ENCODE peak calls at places on chromosomes 12 and 14, in ten cellular contexts. C is right atrium auricular region, O is left ventricle myocardium inferior, A is choroid plexus epithelial cell, F is mammary epithelial cell, I is GM12865, R is A549, L is AG10803, Z is lower lobe of right lung, U is brain microvascular endothelial cell. T is an unnamed sample.

GRCh38 chr14:68794856-68795601 is 2.2 kb upstream of the ZFP36L1 start:
- DNase-seq in I (peak), O (no peak), Z (no peak), A (peak), U (peak), F (peak), C (peak), R (peak), L (peak), T (peak)

GRCh38 chr12:124518051-124518932 is 49.1 kb downstream of the NCOR2 start:
- DNase-seq in R (peak), Z (peak), I (no peak), C (peak), L (peak), A (peak), O (peak), U (peak), F (peak), T (no peak)

GRCh38 chr12:75825686-75826085 is 205.9 kb downstream of the PHLDA1 start:
- DNase-seq in C (no peak), R (no peak), O (no peak), A (peak), L (peak), Z (no peak), F (peak), U (peak), I (no peak), T (no peak)

GRCh38 chr14:57871487-57872080 is 5.7 kb upstream of the SLC35F4 start:
- DNase-seq in I (peak), O (no peak), U (peak), R (peak), F (peak), A (peak), C (no peak), Z (no peak), L (peak), T (peak)

GRCh38 chr14:103194256-103195045 is 71.2 kb downstream of the TNFAIP2 start:
- DNase-seq in C (no peak), Z (no peak), L (peak), I (no peak), F (peak), O (no peak), U (no peak), R (peak), A (peak), T (no peak)

GRCh38 chr12:57888407-57889157 is 42.1 kb upstream of the CTDSP2 start:
- DNase-seq in O (peak), F (peak), Z (no peak), I (peak), C (no peak), L (peak), A (peak), U (peak), R (no peak), T (peak)

GRCh38 chr14:32711103-32711680 is 227.5 kb upstream of the NPAS3 start:
- DNase-seq in C (no peak), F (no peak), I (peak), U (peak), R (peak), O (no peak), L (peak), Z (no peak), A (peak), T (peak)

GRCh38 chr12:115895247-115895646 is 382.2 kb downstream of the MED13L start:
- DNase-seq in L (no peak), U (no peak), A (peak), I (no peak), C (no peak), Z (no peak), O (no peak), R (peak), F (no peak), T (peak)

GRCh38 chr12:14846042-14846587 is 2.8 kb upstream of the ART4 start:
- DNase-seq in R (no peak), L (no peak), C (no peak), Z (no peak), I (no peak), U (no peak), F (no peak), O (no peak), A (no peak), T (no peak)

GRCh38 chr14:29846339-29847129 is 81.1 kb downstream of the PRKD1 start:
- DNase-seq in U (no peak), R (no peak), L (no peak), Z (no peak), O (no peak), A (peak), C (no peak), F (peak), I (no peak), T (no peak)

GRCh38 chr14:68507544-68508081 is 285.3 kb downstream of the ZFP36L1 start:
- DNase-seq in I (no peak), U (no peak), R (no peak), C (no peak), O (no peak), Z (no peak), A (no peak), L (no peak), F (no peak), T (no peak)

GRCh38 chr14:75675265-75675960 is 14.4 kb downstream of the TTLL5 start:
- DNase-seq in O (no peak), R (no peak), A (peak), C (no peak), I (no peak), F (peak), L (no peak), Z (no peak), U (no peak), T (no peak)

GRCh38 chr14:103136388-103137271 is 13.4 kb downstream of the TNFAIP2 start:
- DNase-seq in C (no peak), Z (peak), F (peak), U (peak), L (peak), A (peak), R (peak), O (no peak), I (no peak), T (no peak)

GRCh38 chr14:55450987-55451386 is 10.6 kb upstream of the TBPL2 start:
- DNase-seq in Z (no peak), R (no peak), L (no peak), A (no peak), F (no peak), C (no peak), I (peak), O (no peak), U (no peak), T (no peak)

GRCh38 chr12:62629971-62630739 is 163.5 kb downstream of the MON2 start:
- DNase-seq in I (no peak), O (no peak), C (no peak), F (no peak), Z (no peak), R (no peak), U (no peak), L (no peak), A (no peak), T (no peak)

GRCh38 chr12:76031081-76031413 is 529 bp downstream of the PHLDA1 start:
- DNase-seq in Z (no peak), F (no peak), C (no peak), O (no peak), U (no peak), A (peak), I (no peak), L (no peak), R (no peak), T (peak)

GRCh38 chr14:89166650-89167049 is 250.4 kb downstream of the FOXN3 start:
- DNase-seq in I (no peak), Z (no peak), A (no peak), O (no peak), L (no peak), U (no peak), R (no peak), F (no peak), C (no peak), T (no peak)

GRCh38 chr12:125097427-125097826 is 32.2 kb downstream of the AACS start:
- DNase-seq in A (no peak), R (no peak), F (no peak), C (no peak), L (no peak), Z (no peak), U (no peak), I (no peak), O (no peak), T (no peak)

GRCh38 chr12:103966736-103967135 is 1.1 kb downstream of the TDG start:
- DNase-seq in R (no peak), F (no peak), Z (no peak), A (peak), I (no peak), O (no peak), L (peak), U (no peak), C (no peak), T (no peak)
- H3K4me3 ChIP-seq in R (peak), F (peak), Z (peak), A (peak), I (peak), O (peak), L (peak), U (peak), C (peak), T (peak)

DNA sequence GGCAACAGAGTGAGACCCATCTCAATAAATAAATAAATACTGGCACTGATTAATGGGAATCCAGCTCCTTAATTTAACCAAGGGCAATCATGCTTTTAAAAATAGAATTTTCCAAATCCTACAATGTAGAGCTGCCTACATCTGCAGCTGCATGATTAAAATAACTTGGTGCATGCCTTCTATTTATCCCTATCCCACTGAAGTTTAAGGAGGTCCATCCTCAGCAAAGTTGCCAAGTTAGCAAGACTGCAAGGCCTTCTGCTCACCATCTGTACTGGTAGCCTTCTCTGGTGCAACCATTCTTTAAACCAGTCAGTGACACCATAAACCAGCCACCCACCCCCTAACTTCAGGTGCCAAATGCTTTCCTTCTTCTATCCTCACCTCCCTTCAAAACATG is 226.1 kb downstream of the ITPR2 start:
- DNase-seq in A (no peak), L (peak), U (no peak), R (no peak), Z (no peak), I (no peak), F (no peak), C (no peak), O (no peak), T (no peak)
- TF ChIP-seq CTCF in A (no peak), L (no peak), U (no peak), R (no peak), Z (no peak), I (no peak), F (no peak), C (no peak), O (no peak), T (no peak)

DNA sequence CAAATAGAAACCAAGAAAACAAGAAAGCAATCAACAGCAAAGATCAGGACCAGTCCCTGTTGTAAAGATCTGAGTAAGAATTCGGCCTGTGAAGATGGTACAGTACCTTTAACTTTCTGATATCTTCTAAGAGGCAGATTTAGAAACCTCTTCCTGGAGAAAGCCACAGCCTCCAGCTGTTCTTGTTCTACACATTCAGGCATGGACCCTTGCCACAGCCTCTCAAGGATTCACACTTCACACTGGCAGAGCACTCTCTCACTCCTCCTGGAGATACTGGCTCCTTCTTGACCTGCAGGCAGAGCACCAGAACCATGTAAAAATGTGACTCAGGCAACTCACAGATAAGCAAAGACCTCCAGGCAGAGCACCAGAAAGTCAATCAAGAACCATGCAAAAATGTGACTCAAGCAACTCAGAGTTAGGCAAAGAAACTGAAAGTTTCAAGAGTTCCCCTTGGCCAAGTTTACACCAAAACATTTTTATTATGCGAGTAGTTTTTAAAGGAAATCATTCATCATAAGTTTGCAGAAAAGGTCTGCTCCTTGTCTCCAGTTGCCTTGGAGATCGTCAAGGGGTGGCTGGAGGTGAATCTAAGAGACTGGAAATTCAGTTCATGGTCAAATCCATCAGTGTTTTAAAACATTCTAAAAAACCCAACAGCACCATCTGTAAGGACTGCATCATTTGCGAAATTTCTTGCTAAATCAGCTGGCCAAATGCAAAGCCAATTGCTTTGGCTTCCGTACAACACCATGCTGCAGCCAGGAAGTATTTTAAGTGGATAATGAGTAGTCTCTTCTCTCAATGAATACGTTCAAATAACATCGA is 119.3 kb upstream of the MDM1 start:
- DNase-seq in R (no peak), I (peak), C (peak), Z (no peak), A (peak), O (peak), L (peak), U (peak), F (peak), T (peak)
- H3K4me3 ChIP-seq in R (no peak), I (peak), C (no peak), Z (no peak), A (no peak), O (peak), L (peak), U (no peak), F (no peak), T (no peak)

GRCh38 chr12:29591140-29592020 is 93.9 kb upstream of the OVCH1 start:
- DNase-seq in L (peak), C (no peak), Z (no peak), U (peak), O (no peak), F (no peak), I (peak), A (peak), R (peak), T (no peak)
- TF ChIP-seq CTCF in L (peak), C (peak), Z (no peak), U (peak), O (peak), F (no peak), I (peak), A (peak), R (no peak), T (no peak)

DNA sequence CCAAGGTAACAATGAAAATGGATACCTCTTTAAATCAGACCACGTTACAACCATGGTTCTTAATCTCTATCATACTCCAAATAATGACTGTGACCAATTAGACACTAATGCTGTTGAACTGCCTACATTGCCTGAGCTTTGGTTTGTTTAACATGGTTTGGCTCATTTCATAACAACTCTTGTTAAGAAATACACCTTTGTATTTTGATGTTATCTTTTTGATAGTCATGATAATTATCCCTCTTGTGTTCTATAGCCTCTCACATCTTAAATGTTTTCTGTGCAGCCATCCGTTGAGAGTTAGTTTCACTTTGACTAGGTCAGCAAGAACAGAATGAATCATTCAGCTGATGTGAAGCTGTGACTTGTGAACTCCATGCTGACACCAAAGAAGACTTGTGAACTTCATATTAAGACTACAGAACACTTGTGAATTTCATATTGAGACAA is 75.5 kb upstream of the RERGL start:
- DNase-seq in O (no peak), Z (no peak), U (peak), C (no peak), L (peak), F (peak), A (peak), I (peak), R (no peak), T (no peak)
- H3K4me3 ChIP-seq in O (peak), Z (peak), U (peak), C (no peak), L (peak), F (peak), A (peak), I (no peak), R (no peak), T (no peak)

GRCh38 chr12:93763746-93764147 is 86.6 kb downstream of the CRADD start:
- DNase-seq in O (no peak), I (peak), A (no peak), L (no peak), U (no peak), C (no peak), Z (no peak), R (peak), F (no peak), T (no peak)
- TF ChIP-seq CTCF in O (no peak), I (no peak), A (peak), L (no peak), U (peak), C (no peak), Z (no peak), R (peak), F (peak), T (no peak)

GRCh38 chr14:72647782-72648181 is 246.1 kb downstream of the DPF3 start:
- DNase-seq in I (no peak), L (no peak), C (no peak), F (no peak), U (no peak), A (no peak), Z (no peak), O (no peak), R (no peak), T (no peak)

GRCh38 chr14:72651715-72652114 is 242.2 kb downstream of the DPF3 start:
- DNase-seq in U (no peak), C (no peak), R (no peak), I (no peak), L (no peak), O (no peak), Z (no peak), A (no peak), F (no peak), T (no peak)

GRCh38 chr14:72652179-72652578 is 241.7 kb downstream of the DPF3 start:
- DNase-seq in U (no peak), Z (no peak), O (no peak), A (no peak), I (no peak), F (no peak), L (no peak), C (no peak), R (no peak), T (no peak)

GRCh38 chr14:72651081-72651480 is 242.8 kb downstream of the DPF3 start:
- DNase-seq in O (no peak), Z (no peak), U (peak), R (no peak), F (no peak), L (peak), C (no peak), I (no peak), A (peak), T (no peak)

DNA sequence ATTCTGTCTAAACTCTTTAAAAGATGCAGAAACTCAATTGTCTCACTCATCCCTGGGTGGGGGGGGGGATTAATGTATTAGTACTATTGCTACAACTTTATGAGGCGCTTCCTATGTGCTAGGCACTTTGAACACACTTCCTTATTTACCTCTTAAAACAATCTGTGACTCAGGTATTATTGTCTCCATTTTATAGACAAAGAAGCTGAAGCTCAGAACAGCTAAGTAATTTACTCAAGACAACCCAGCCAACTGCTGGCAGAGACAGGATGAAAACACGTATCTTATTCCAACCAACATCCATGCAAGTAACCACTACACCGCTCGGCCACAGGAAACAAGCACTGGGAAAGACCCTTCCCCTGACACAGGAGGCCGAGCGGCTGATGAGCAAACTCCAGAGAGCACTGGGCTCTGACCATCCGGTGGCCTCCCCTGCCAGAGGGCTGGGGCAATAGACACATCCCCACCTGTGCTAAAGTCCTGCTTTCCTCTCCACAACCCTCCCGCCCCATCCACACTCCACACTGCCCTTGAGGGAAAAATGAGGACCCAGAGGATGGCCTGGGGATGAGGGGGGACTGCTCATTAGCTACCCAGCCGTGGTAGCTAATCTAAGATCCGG is 244.2 kb downstream of the DPF3 start:
- DNase-seq in C (no peak), U (no peak), I (peak), R (no peak), O (no peak), F (no peak), A (no peak), Z (no peak), L (no peak), T (no peak)
- H3K4me3 ChIP-seq in C (no peak), U (no peak), I (no peak), R (no peak), O (no peak), F (no peak), A (no peak), Z (no peak), L (no peak), T (no peak)